ENCODE peak calls at places on chromosomes 13 and 19, in six cellular contexts. One of them, this sample, is unnamed.

GRCh38 chr19:32469796-32470195 is 64.2 kb downstream of the DPY19L3 start:
- DNase-seq in skeletal muscle cell: peak; percentile 6
- DNase-seq in pancreas: no peak
- DNase-seq in astrocyte of the cerebellum: no peak
- DNase-seq in AG09309: no peak
- DNase-seq in lower leg skin: no peak
- DNase-seq in this sample: no peak

GRCh38 chr19:42368765-42369164 is 21.3 kb downstream of the CNFN start:
- DNase-seq in skeletal muscle cell: no peak
- DNase-seq in pancreas: no peak
- DNase-seq in astrocyte of the cerebellum: no peak
- DNase-seq in AG09309: no peak
- DNase-seq in lower leg skin: no peak
- DNase-seq in this sample: no peak

GRCh38 chr13:46146898-46147297 is 35.1 kb downstream of the LCP1 start:
- DNase-seq in skeletal muscle cell: no peak
- DNase-seq in pancreas: no peak
- DNase-seq in astrocyte of the cerebellum: no peak
- DNase-seq in AG09309: no peak
- DNase-seq in lower leg skin: no peak
- DNase-seq in this sample: no peak

GRCh38 chr13:91464336-91464735 is 65.9 kb downstream of the GPC5 start:
- DNase-seq in skeletal muscle cell: no peak
- DNase-seq in pancreas: no peak
- DNase-seq in astrocyte of the cerebellum: no peak
- DNase-seq in AG09309: no peak
- DNase-seq in lower leg skin: no peak
- DNase-seq in this sample: no peak

GRCh38 chr13:75226755-75227435 is 255.1 kb downstream of the TBC1D4 start:
- DNase-seq in skeletal muscle cell: peak; percentile 91
- DNase-seq in pancreas: no peak
- DNase-seq in astrocyte of the cerebellum: peak; percentile 94
- DNase-seq in AG09309: peak; percentile 97
- DNase-seq in lower leg skin: no peak
- DNase-seq in this sample: peak; percentile 89

GRCh38 chr19:40613669-40614594 is 12.8 kb downstream of the LTBP4 start:
- DNase-seq in skeletal muscle cell: peak; percentile 55
- DNase-seq in pancreas: peak; percentile 75
- DNase-seq in astrocyte of the cerebellum: no peak
- DNase-seq in AG09309: no peak
- DNase-seq in lower leg skin: peak; percentile 89
- DNase-seq in this sample: no peak

GRCh38 chr13:113589961-113590339 is 5.4 kb downstream of the TFDP1 start:
- DNase-seq in skeletal muscle cell: no peak
- DNase-seq in pancreas: peak; percentile 8
- DNase-seq in astrocyte of the cerebellum: no peak
- DNase-seq in AG09309: no peak
- DNase-seq in lower leg skin: no peak
- DNase-seq in this sample: no peak

GRCh38 chr13:107124129-107124718 is 556.3 kb upstream of the ARGLU1 start:
- DNase-seq in skeletal muscle cell: no peak
- DNase-seq in pancreas: no peak
- DNase-seq in astrocyte of the cerebellum: peak; percentile 11
- DNase-seq in AG09309: no peak
- DNase-seq in lower leg skin: no peak
- DNase-seq in this sample: no peak

GRCh38 chr13:32811297-32811800 is 204.9 kb upstream of the KL start:
- DNase-seq in skeletal muscle cell: no peak
- DNase-seq in pancreas: no peak
- DNase-seq in astrocyte of the cerebellum: no peak
- DNase-seq in AG09309: peak; percentile 20
- DNase-seq in lower leg skin: no peak
- DNase-seq in this sample: no peak

GRCh38 chr13:80824231-80824630 is 483.3 kb upstream of the SPRY2 start:
- DNase-seq in skeletal muscle cell: peak; percentile 66
- DNase-seq in pancreas: no peak
- DNase-seq in astrocyte of the cerebellum: peak; percentile 26
- DNase-seq in AG09309: no peak
- DNase-seq in lower leg skin: peak; percentile 34
- DNase-seq in this sample: no peak

GRCh38 chr13:51715613-51716012 is 88.3 kb downstream of the DHRS12 start:
- DNase-seq in skeletal muscle cell: no peak
- DNase-seq in pancreas: no peak
- DNase-seq in astrocyte of the cerebellum: no peak
- DNase-seq in AG09309: no peak
- DNase-seq in lower leg skin: no peak
- DNase-seq in this sample: no peak

GRCh38 chr13:111572956-111573355 is 252.5 kb downstream of the TEX29 start:
- DNase-seq in skeletal muscle cell: no peak
- DNase-seq in pancreas: peak; percentile 82
- DNase-seq in astrocyte of the cerebellum: no peak
- DNase-seq in AG09309: no peak
- DNase-seq in lower leg skin: no peak
- DNase-seq in this sample: no peak

GRCh38 chr13:96966415-96967102 is 27.7 kb downstream of the OXGR1 start:
- DNase-seq in skeletal muscle cell: no peak
- DNase-seq in pancreas: no peak
- DNase-seq in astrocyte of the cerebellum: no peak
- DNase-seq in AG09309: no peak
- DNase-seq in lower leg skin: no peak
- DNase-seq in this sample: no peak

DNA sequence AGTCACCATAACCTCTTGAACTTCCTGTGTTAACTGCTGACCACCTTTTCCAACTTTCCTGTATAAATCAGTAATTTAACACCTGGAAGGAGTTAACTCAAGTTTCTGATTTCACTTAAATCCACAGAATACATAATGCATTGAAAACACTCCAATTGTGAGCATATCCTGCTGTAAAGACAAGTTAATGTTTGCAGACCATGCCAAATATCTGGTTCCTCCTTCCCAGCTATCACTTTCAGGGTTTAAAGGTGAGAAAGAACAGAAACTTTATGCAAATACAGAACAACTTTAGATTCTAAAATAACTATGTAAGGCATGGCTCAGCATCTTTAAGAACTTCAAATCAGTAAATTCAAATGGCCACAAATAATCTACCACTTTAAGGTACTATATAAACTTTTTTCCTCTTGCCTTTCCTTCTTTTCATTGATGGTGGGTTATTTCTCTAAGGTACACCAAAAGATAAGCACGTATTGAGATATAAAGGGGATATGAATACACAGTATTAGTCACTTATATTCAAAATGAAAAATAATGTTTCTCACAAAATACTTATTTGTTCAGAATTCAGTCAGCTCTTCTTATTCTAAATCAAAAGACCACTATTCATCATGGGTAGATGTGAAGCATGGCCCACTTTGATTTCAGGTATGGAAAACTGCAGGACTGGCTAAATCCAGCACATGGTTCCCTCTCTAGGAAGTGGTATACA is 6.6 kb upstream of the TPTE2 start:
- DNase-seq in skeletal muscle cell: no peak
- DNase-seq in pancreas: no peak
- DNase-seq in astrocyte of the cerebellum: no peak
- DNase-seq in AG09309: no peak
- DNase-seq in lower leg skin: no peak
- DNase-seq in this sample: no peak
- H3K4me3 ChIP-seq in skeletal muscle cell: no peak overlapping the region
- H3K4me3 ChIP-seq in pancreas: no peak overlapping the region
- H3K4me3 ChIP-seq in astrocyte of the cerebellum: no peak overlapping the region
- H3K4me3 ChIP-seq in AG09309: no peak overlapping the region
- H3K4me3 ChIP-seq in lower leg skin: no peak overlapping the region
- H3K4me3 ChIP-seq in this sample: no peak overlapping the region

GRCh38 chr13:110557610-110558305 is 3.8 kb downstream of the RAB20 start:
- DNase-seq in skeletal muscle cell: no peak
- DNase-seq in pancreas: peak; percentile 67
- DNase-seq in astrocyte of the cerebellum: no peak
- DNase-seq in AG09309: no peak
- DNase-seq in lower leg skin: no peak
- DNase-seq in this sample: no peak

GRCh38 chr13:110560606-110561334 is 752 bp downstream of the RAB20 start:
- DNase-seq in skeletal muscle cell: no peak
- DNase-seq in pancreas: peak; percentile 65
- DNase-seq in astrocyte of the cerebellum: no peak
- DNase-seq in AG09309: no peak
- DNase-seq in lower leg skin: no peak
- DNase-seq in this sample: no peak

GRCh38 chr13:110561335-110562033 is at the start of gene RAB20:
- DNase-seq in skeletal muscle cell: peak; percentile 45
- DNase-seq in pancreas: peak; percentile 91
- DNase-seq in astrocyte of the cerebellum: peak; percentile 38
- DNase-seq in AG09309: no peak
- DNase-seq in lower leg skin: peak; percentile 81
- DNase-seq in this sample: no peak

GRCh38 chr13:110559429-110559943 is 2.0 kb downstream of the RAB20 start:
- DNase-seq in skeletal muscle cell: no peak
- DNase-seq in pancreas: peak; percentile 74
- DNase-seq in astrocyte of the cerebellum: no peak
- DNase-seq in AG09309: no peak
- DNase-seq in lower leg skin: no peak
- DNase-seq in this sample: no peak

DNA sequence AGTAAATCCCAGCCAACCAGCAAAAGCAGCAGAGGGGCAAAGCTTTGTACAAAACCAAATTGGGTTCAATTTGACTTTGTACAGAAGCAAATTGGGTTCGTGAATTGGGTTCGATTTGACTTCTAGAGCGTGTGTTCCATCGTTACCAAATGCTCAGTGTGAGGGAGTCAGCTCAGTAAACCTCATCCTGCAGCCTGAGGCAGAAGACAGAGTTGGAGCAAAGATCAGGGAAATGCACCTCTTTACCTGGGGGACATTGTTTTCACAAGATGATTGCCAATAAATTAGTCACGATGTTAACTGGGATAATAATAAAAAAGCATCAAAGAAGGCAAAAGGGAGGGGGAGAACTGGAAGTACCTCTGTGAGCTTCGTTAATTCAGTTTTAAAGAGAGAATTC is 1.5 kb downstream of the RAB20 start:
- DNase-seq in skeletal muscle cell: no peak
- DNase-seq in pancreas: no peak
- DNase-seq in astrocyte of the cerebellum: no peak
- DNase-seq in AG09309: no peak
- DNase-seq in lower leg skin: no peak
- DNase-seq in this sample: no peak
- H3K4me3 ChIP-seq in skeletal muscle cell: peak overlapping the region; percentile 81
- H3K4me3 ChIP-seq in pancreas: peak overlapping the region; percentile 93
- H3K4me3 ChIP-seq in astrocyte of the cerebellum: no peak overlapping the region
- H3K4me3 ChIP-seq in AG09309: no peak overlapping the region
- H3K4me3 ChIP-seq in lower leg skin: no peak overlapping the region
- H3K4me3 ChIP-seq in this sample: peak overlapping the region; percentile 95

DNA sequence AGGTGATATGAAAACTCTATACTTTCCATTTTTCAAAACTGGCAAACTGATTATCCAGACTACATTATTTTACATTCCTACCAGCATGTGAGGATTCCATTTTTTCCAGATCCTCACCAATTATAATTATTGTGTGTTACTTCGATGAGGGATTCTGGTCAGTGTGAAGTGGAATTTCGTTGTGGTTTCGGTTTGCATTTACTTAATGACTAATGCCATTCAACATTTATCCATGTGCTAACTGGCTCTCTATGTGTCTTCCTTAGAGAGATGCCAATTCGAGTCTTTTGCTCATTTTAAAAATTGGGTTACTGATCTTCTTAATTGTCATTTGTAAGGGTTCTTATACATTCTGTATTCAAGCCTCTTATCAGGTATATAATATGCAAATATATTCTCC is 1551.3 kb upstream of the MIR17HG start:
- DNase-seq in skeletal muscle cell: no peak
- DNase-seq in pancreas: no peak
- DNase-seq in astrocyte of the cerebellum: no peak
- DNase-seq in AG09309: no peak
- DNase-seq in lower leg skin: no peak
- DNase-seq in this sample: no peak
- H3K4me3 ChIP-seq in skeletal muscle cell: no peak overlapping the region
- H3K4me3 ChIP-seq in pancreas: no peak overlapping the region
- H3K4me3 ChIP-seq in astrocyte of the cerebellum: no peak overlapping the region
- H3K4me3 ChIP-seq in AG09309: no peak overlapping the region
- H3K4me3 ChIP-seq in lower leg skin: no peak overlapping the region
- H3K4me3 ChIP-seq in this sample: no peak overlapping the region

GRCh38 chr19:1931445-1931844 is 9.5 kb upstream of the CSNK1G2 start:
- DNase-seq in skeletal muscle cell: no peak
- DNase-seq in pancreas: no peak
- DNase-seq in astrocyte of the cerebellum: no peak
- DNase-seq in AG09309: no peak
- DNase-seq in lower leg skin: no peak
- DNase-seq in this sample: no peak

GRCh38 chr19:1925544-1925943 is 15.4 kb upstream of the CSNK1G2 start:
- DNase-seq in skeletal muscle cell: no peak
- DNase-seq in pancreas: no peak
- DNase-seq in astrocyte of the cerebellum: no peak
- DNase-seq in AG09309: no peak
- DNase-seq in lower leg skin: no peak
- DNase-seq in this sample: no peak

GRCh38 chr19:1933245-1933644 is 7.7 kb upstream of the CSNK1G2 start:
- DNase-seq in skeletal muscle cell: no peak
- DNase-seq in pancreas: no peak
- DNase-seq in astrocyte of the cerebellum: no peak
- DNase-seq in AG09309: no peak
- DNase-seq in lower leg skin: no peak
- DNase-seq in this sample: no peak

GRCh38 chr19:1932395-1932794 is 8.6 kb upstream of the CSNK1G2 start:
- DNase-seq in skeletal muscle cell: no peak
- DNase-seq in pancreas: no peak
- DNase-seq in astrocyte of the cerebellum: no peak
- DNase-seq in AG09309: no peak
- DNase-seq in lower leg skin: no peak
- DNase-seq in this sample: no peak

DNA sequence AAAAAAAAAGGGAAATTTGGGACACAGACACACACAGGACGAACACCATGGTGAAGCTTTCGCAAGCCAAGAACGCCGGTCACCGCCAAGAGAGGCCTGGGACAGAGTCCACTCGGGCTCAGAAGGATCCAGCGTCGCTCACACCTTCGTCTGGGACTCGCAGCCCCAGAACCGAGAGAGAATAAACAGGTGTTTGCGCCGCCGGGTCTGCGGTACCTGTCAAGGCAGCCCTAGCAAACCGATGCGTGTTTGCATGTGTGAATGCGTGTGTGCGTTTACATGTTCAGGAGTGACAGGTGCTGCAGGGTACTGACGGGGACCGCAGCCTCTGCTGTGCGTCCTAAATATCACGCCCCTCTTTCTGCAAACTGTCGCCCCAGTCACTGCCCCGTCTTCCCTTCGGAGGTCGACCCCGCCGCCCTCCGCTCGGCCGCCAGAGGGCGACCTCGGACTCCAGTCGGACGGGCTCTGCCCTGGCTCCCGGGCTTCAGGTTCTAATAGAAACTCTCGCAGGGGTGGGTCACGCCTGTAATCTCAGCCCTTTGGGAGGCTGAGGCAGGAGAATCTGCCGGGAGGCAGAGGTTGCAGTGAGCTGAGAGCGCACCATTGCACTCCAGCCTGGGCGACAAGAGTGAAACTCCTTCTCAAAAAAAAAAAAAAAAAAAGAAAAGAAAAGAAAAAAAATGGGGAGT is 11.8 kb upstream of the CSNK1G2 start:
- DNase-seq in skeletal muscle cell: no peak
- DNase-seq in pancreas: peak; percentile 67
- DNase-seq in astrocyte of the cerebellum: no peak
- DNase-seq in AG09309: no peak
- DNase-seq in lower leg skin: peak; percentile 60
- DNase-seq in this sample: no peak
- H3K4me3 ChIP-seq in skeletal muscle cell: peak overlapping the region; percentile 40
- H3K4me3 ChIP-seq in pancreas: peak overlapping the region; percentile 28
- H3K4me3 ChIP-seq in astrocyte of the cerebellum: peak overlapping the region; percentile 32
- H3K4me3 ChIP-seq in AG09309: peak overlapping the region; percentile 42
- H3K4me3 ChIP-seq in lower leg skin: no peak overlapping the region
- H3K4me3 ChIP-seq in this sample: peak overlapping the region; percentile 54

GRCh38 chr13:50079278-50080157 is 64.3 kb downstream of the KCNRG start:
- DNase-seq in skeletal muscle cell: no peak
- DNase-seq in pancreas: no peak
- DNase-seq in astrocyte of the cerebellum: no peak
- DNase-seq in AG09309: no peak
- DNase-seq in lower leg skin: no peak
- DNase-seq in this sample: no peak
- H3K4me3 ChIP-seq in skeletal muscle cell: peak overlapping the region; percentile 77
- H3K4me3 ChIP-seq in pancreas: peak overlapping the region; percentile 52
- H3K4me3 ChIP-seq in astrocyte of the cerebellum: peak overlapping the region; percentile 81
- H3K4me3 ChIP-seq in AG09309: peak overlapping the region; percentile 88
- H3K4me3 ChIP-seq in lower leg skin: no peak overlapping the region
- H3K4me3 ChIP-seq in this sample: peak overlapping the region; percentile 63